ENCODE peak calls at places on chromosomes 3 and 15, in six cellular contexts. One of them, this sample, is unnamed.

GRCh38 chr3:35528728-35529127 is 110.6 kb upstream of the ARPP21 start:
- DNase-seq in NB4: no peak
- DNase-seq in OCI-LY7: no peak
- DNase-seq in IMR-90: no peak
- DNase-seq in H7: no peak
- DNase-seq in fibroblast of mammary gland: no peak
- DNase-seq in this sample: no peak

GRCh38 chr3:38834717-38835116 is 18.7 kb upstream of the SCN10A start:
- DNase-seq in NB4: no peak
- DNase-seq in H7: no peak
- DNase-seq in fibroblast of mammary gland: no peak
- DNase-seq in IMR-90: no peak
- DNase-seq in OCI-LY7: no peak
- DNase-seq in this sample: no peak

GRCh38 chr3:184672972-184673875 is 38.6 kb downstream of the MAGEF1 start:
- DNase-seq in IMR-90: no peak
- DNase-seq in OCI-LY7: no peak
- DNase-seq in H7: no peak
- DNase-seq in fibroblast of mammary gland: no peak
- DNase-seq in NB4: no peak
- DNase-seq in this sample: no peak

GRCh38 chr15:91603681-91604080 is 249.8 kb upstream of the SLCO3A1 start:
- DNase-seq in fibroblast of mammary gland: peak; percentile 62
- DNase-seq in IMR-90: no peak
- DNase-seq in OCI-LY7: no peak
- DNase-seq in H7: no peak
- DNase-seq in NB4: peak; percentile 22
- DNase-seq in this sample: no peak

GRCh38 chr3:29438580-29438979 is 157.7 kb downstream of the RBMS3 start:
- DNase-seq in IMR-90: peak; percentile 23
- DNase-seq in H7: no peak
- DNase-seq in OCI-LY7: no peak
- DNase-seq in NB4: no peak
- DNase-seq in fibroblast of mammary gland: no peak
- DNase-seq in this sample: no peak

GRCh38 chr3:141393151-141394076 is 25.1 kb downstream of the ZBTB38 start:
- DNase-seq in fibroblast of mammary gland: no peak
- DNase-seq in H7: no peak
- DNase-seq in IMR-90: no peak
- DNase-seq in NB4: no peak
- DNase-seq in OCI-LY7: no peak
- DNase-seq in this sample: no peak

GRCh38 chr3:188067932-188068331 is 86.0 kb upstream of the LPP start:
- DNase-seq in IMR-90: peak; percentile 83
- DNase-seq in NB4: no peak
- DNase-seq in H7: no peak
- DNase-seq in OCI-LY7: no peak
- DNase-seq in fibroblast of mammary gland: peak; percentile 87
- DNase-seq in this sample: no peak

GRCh38 chr3:152328841-152329240 is 60.1 kb downstream of the MBNL1 start:
- DNase-seq in NB4: peak; percentile 41
- DNase-seq in IMR-90: peak; percentile 88
- DNase-seq in OCI-LY7: no peak
- DNase-seq in H7: no peak
- DNase-seq in fibroblast of mammary gland: peak; percentile 87
- DNase-seq in this sample: no peak

GRCh38 chr3:31406901-31407300 is 125.8 kb upstream of the STT3B start:
- DNase-seq in IMR-90: no peak
- DNase-seq in fibroblast of mammary gland: no peak
- DNase-seq in OCI-LY7: no peak
- DNase-seq in NB4: no peak
- DNase-seq in H7: no peak
- DNase-seq in this sample: no peak

GRCh38 chr3:163384383-163384782 is 1693.9 kb downstream of the SI start:
- DNase-seq in fibroblast of mammary gland: no peak
- DNase-seq in H7: no peak
- DNase-seq in NB4: peak; percentile 4
- DNase-seq in OCI-LY7: no peak
- DNase-seq in IMR-90: no peak
- DNase-seq in this sample: no peak

GRCh38 chr3:30353711-30354467 is 252.5 kb upstream of the TGFBR2 start:
- DNase-seq in NB4: peak; percentile 15
- DNase-seq in OCI-LY7: peak; percentile 68
- DNase-seq in IMR-90: no peak
- DNase-seq in H7: no peak
- DNase-seq in fibroblast of mammary gland: no peak
- DNase-seq in this sample: no peak

GRCh38 chr3:177448987-177449975 is 252.0 kb upstream of the TBL1XR1 start:
- DNase-seq in fibroblast of mammary gland: peak; percentile 49
- DNase-seq in NB4: peak; percentile 96
- DNase-seq in IMR-90: peak; percentile 78
- DNase-seq in H7: no peak
- DNase-seq in OCI-LY7: no peak
- DNase-seq in this sample: no peak

GRCh38 chr15:96720251-96720650 is 389.8 kb downstream of the NR2F2 start:
- DNase-seq in fibroblast of mammary gland: no peak
- DNase-seq in IMR-90: no peak
- DNase-seq in OCI-LY7: no peak
- DNase-seq in H7: no peak
- DNase-seq in NB4: peak; percentile 96
- DNase-seq in this sample: no peak

GRCh38 chr3:13452490-13453335 is 27.4 kb upstream of the HDAC11 start:
- DNase-seq in H7: peak; percentile 62
- DNase-seq in NB4: peak; percentile 74
- DNase-seq in OCI-LY7: peak; percentile 77
- DNase-seq in fibroblast of mammary gland: peak; percentile 39
- DNase-seq in IMR-90: peak; percentile 53
- DNase-seq in this sample: peak; percentile 84

GRCh38 chr3:39763390-39763789 is 46.0 kb upstream of the MYRIP start:
- DNase-seq in OCI-LY7: no peak
- DNase-seq in fibroblast of mammary gland: no peak
- DNase-seq in IMR-90: no peak
- DNase-seq in NB4: no peak
- DNase-seq in H7: no peak
- DNase-seq in this sample: no peak

GRCh38 chr3:119368243-119368800 is 74.1 kb downstream of the ARHGAP31 start:
- DNase-seq in IMR-90: no peak
- DNase-seq in OCI-LY7: no peak
- DNase-seq in NB4: no peak
- DNase-seq in fibroblast of mammary gland: no peak
- DNase-seq in H7: no peak
- DNase-seq in this sample: no peak

GRCh38 chr3:23129062-23129461 is 74.1 kb upstream of the UBE2E2 start:
- DNase-seq in IMR-90: no peak
- DNase-seq in NB4: no peak
- DNase-seq in OCI-LY7: no peak
- DNase-seq in fibroblast of mammary gland: peak; percentile 21
- DNase-seq in H7: no peak
- DNase-seq in this sample: no peak

GRCh38 chr3:183554377-183554776 is 1.1 kb downstream of the KLHL6 start:
- DNase-seq in OCI-LY7: peak; percentile 58
- DNase-seq in H7: no peak
- DNase-seq in fibroblast of mammary gland: no peak
- DNase-seq in NB4: peak; percentile 25
- DNase-seq in IMR-90: no peak
- DNase-seq in this sample: peak; percentile 73

GRCh38 chr3:71208273-71209095 is 375.0 kb downstream of the FOXP1 start:
- DNase-seq in OCI-LY7: no peak
- DNase-seq in H7: no peak
- DNase-seq in fibroblast of mammary gland: no peak
- DNase-seq in NB4: peak; percentile 50
- DNase-seq in IMR-90: peak; percentile 33
- DNase-seq in this sample: no peak

GRCh38 chr3:181716916-181717315 is 5.2 kb downstream of the SOX2 start:
- DNase-seq in NB4: no peak
- DNase-seq in OCI-LY7: no peak
- DNase-seq in H7: peak; percentile 15
- DNase-seq in IMR-90: no peak
- DNase-seq in fibroblast of mammary gland: no peak
- DNase-seq in this sample: no peak

GRCh38 chr15:67897646-67898045 is 57.8 kb upstream of the RNU6-1 start:
- DNase-seq in NB4: peak; percentile 16
- DNase-seq in OCI-LY7: no peak
- DNase-seq in H7: no peak
- DNase-seq in fibroblast of mammary gland: no peak
- DNase-seq in IMR-90: no peak
- DNase-seq in this sample: no peak

GRCh38 chr15:59436774-59437472 is 1.1 kb upstream of the FAM81A start:
- DNase-seq in NB4: no peak
- DNase-seq in OCI-LY7: peak; percentile 14
- DNase-seq in H7: no peak
- DNase-seq in fibroblast of mammary gland: no peak
- DNase-seq in IMR-90: no peak
- DNase-seq in this sample: no peak

GRCh38 chr15:100902436-100903190 is 16.5 kb upstream of the LRRK1 start:
- DNase-seq in fibroblast of mammary gland: peak; percentile 90
- DNase-seq in NB4: peak; percentile 52
- DNase-seq in IMR-90: peak; percentile 89
- DNase-seq in OCI-LY7: peak; percentile 30
- DNase-seq in H7: no peak
- DNase-seq in this sample: no peak

GRCh38 chr3:175381685-175382084 is 522.6 kb downstream of the NAALADL2 start:
- DNase-seq in H7: no peak
- DNase-seq in NB4: no peak
- DNase-seq in fibroblast of mammary gland: no peak
- DNase-seq in IMR-90: no peak
- DNase-seq in OCI-LY7: no peak
- DNase-seq in this sample: no peak

GRCh38 chr3:193701896-193702644 is 109.1 kb downstream of the OPA1 start:
- DNase-seq in IMR-90: peak; percentile 27
- DNase-seq in NB4: peak; percentile 21
- DNase-seq in fibroblast of mammary gland: peak; percentile 57
- DNase-seq in H7: no peak
- DNase-seq in OCI-LY7: peak; percentile 18
- DNase-seq in this sample: no peak

GRCh38 chr15:75182187-75183131 is 19.2 kb upstream of the C15orf39 start:
- DNase-seq in fibroblast of mammary gland: peak; percentile 49
- DNase-seq in H7: peak; percentile 75
- DNase-seq in IMR-90: peak; percentile 28
- DNase-seq in NB4: no peak
- DNase-seq in OCI-LY7: no peak
- DNase-seq in this sample: no peak

GRCh38 chr3:150970665-150971327 is 1.7 kb downstream of the CLRN1 start:
- DNase-seq in OCI-LY7: no peak
- DNase-seq in NB4: no peak
- DNase-seq in H7: no peak
- DNase-seq in IMR-90: peak; percentile 69
- DNase-seq in fibroblast of mammary gland: peak; percentile 71
- DNase-seq in this sample: no peak

GRCh38 chr15:74399511-74400312 is 32.3 kb upstream of the CYP11A1 start:
- DNase-seq in NB4: peak; percentile 94
- DNase-seq in H7: no peak
- DNase-seq in OCI-LY7: peak; percentile 69
- DNase-seq in IMR-90: peak; percentile 89
- DNase-seq in fibroblast of mammary gland: peak; percentile 89
- DNase-seq in this sample: no peak

GRCh38 chr3:69092030-69092513 is 7.3 kb downstream of the ARL6IP5 start:
- DNase-seq in H7: no peak
- DNase-seq in fibroblast of mammary gland: no peak
- DNase-seq in IMR-90: no peak
- DNase-seq in OCI-LY7: peak; percentile 56
- DNase-seq in NB4: peak; percentile 68
- DNase-seq in this sample: peak; percentile 78
- H3K4me3 ChIP-seq in H7: no peak overlapping the region
- H3K4me3 ChIP-seq in fibroblast of mammary gland: no peak overlapping the region
- H3K4me3 ChIP-seq in IMR-90: no peak overlapping the region
- H3K4me3 ChIP-seq in OCI-LY7: peak overlapping the region; percentile 42
- H3K4me3 ChIP-seq in NB4: peak overlapping the region; percentile 41
- H3K4me3 ChIP-seq in this sample: peak overlapping the region; percentile 43

DNA sequence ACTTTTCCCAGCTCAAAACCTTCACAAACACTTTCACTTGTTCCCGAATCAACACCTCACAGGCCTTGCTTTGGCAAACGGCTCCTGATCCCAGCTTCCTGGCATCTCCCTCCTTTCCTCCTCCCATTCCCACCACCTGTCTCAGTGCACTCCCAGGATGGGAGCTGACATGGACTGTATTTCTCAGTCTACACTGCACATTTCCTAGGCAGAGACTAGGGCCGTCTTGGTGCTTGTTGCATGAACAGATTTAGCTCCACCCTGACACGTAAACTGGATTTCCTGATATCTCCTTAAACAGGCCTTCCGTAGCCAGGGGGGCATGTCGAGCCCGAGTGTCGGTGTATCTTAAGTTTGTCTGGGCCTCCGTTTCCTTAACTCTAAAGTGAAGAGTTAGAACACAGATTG is 790 bp upstream of the WHAMM start:
- DNase-seq in IMR-90: no peak
- DNase-seq in OCI-LY7: peak; percentile 72
- DNase-seq in fibroblast of mammary gland: no peak
- DNase-seq in NB4: no peak
- DNase-seq in H7: no peak
- DNase-seq in this sample: peak; percentile 71
- H3K4me3 ChIP-seq in IMR-90: no peak overlapping the region
- H3K4me3 ChIP-seq in OCI-LY7: peak overlapping the region; percentile 95
- H3K4me3 ChIP-seq in fibroblast of mammary gland: no peak overlapping the region
- H3K4me3 ChIP-seq in NB4: no peak overlapping the region
- H3K4me3 ChIP-seq in H7: no peak overlapping the region
- H3K4me3 ChIP-seq in this sample: peak overlapping the region; percentile 76

GRCh38 chr3:197508924-197509775 is 46.6 kb downstream of the BDH1 start:
- DNase-seq in OCI-LY7: no peak
- DNase-seq in NB4: no peak
- DNase-seq in IMR-90: no peak
- DNase-seq in fibroblast of mammary gland: no peak
- DNase-seq in H7: no peak
- DNase-seq in this sample: no peak
- H3K4me3 ChIP-seq in OCI-LY7: no peak overlapping the region
- H3K4me3 ChIP-seq in NB4: no peak overlapping the region
- H3K4me3 ChIP-seq in IMR-90: no peak overlapping the region
- H3K4me3 ChIP-seq in fibroblast of mammary gland: peak overlapping the region; percentile 50
- H3K4me3 ChIP-seq in H7: no peak overlapping the region
- H3K4me3 ChIP-seq in this sample: no peak overlapping the region

GRCh38 chr3:52246728-52247454 is 1.3 kb downstream of the PPM1M start:
- DNase-seq in NB4: peak; percentile 36
- DNase-seq in H7: peak; percentile 50
- DNase-seq in OCI-LY7: no peak
- DNase-seq in fibroblast of mammary gland: no peak
- DNase-seq in IMR-90: no peak
- DNase-seq in this sample: peak; percentile 60
- H3K4me3 ChIP-seq in NB4: no peak overlapping the region
- H3K4me3 ChIP-seq in H7: no peak overlapping the region
- H3K4me3 ChIP-seq in OCI-LY7: no peak overlapping the region
- H3K4me3 ChIP-seq in fibroblast of mammary gland: peak overlapping the region; percentile 3
- H3K4me3 ChIP-seq in IMR-90: no peak overlapping the region
- H3K4me3 ChIP-seq in this sample: peak overlapping the region; percentile 69

This sample was measured in Karpas-422.